ENCODE peak calls at places on chromosomes 13 and 19, in eight cellular contexts. One of them, this sample, is unnamed.

GRCh38 chr13:26710166-26710565 is 50.4 kb downstream of the GPR12 start:
- DNase-seq in sigmoid colon: no peak
- DNase-seq in esophagus muscularis mucosa: peak; percentile 60
- DNase-seq in upper lobe of left lung: no peak
- DNase-seq in HepG2: no peak
- DNase-seq in H1: no peak
- DNase-seq in stomach: no peak
- DNase-seq in K562: no peak
- DNase-seq in this sample: no peak

GRCh38 chr13:25276748-25277147 is 10.5 kb downstream of the MTMR6 start:
- DNase-seq in upper lobe of left lung: no peak
- DNase-seq in esophagus muscularis mucosa: no peak
- DNase-seq in K562: no peak
- DNase-seq in stomach: no peak
- DNase-seq in sigmoid colon: no peak
- DNase-seq in H1: no peak
- DNase-seq in HepG2: no peak
- DNase-seq in this sample: no peak

GRCh38 chr19:50679177-50680125 is 30.2 kb downstream of the C19orf81 start:
- DNase-seq in stomach: peak; percentile 79
- DNase-seq in esophagus muscularis mucosa: peak; percentile 94
- DNase-seq in upper lobe of left lung: peak; percentile 73
- DNase-seq in K562: peak; percentile 92
- DNase-seq in HepG2: peak; percentile 48
- DNase-seq in H1: peak; percentile 96
- DNase-seq in sigmoid colon: peak; percentile 87
- DNase-seq in this sample: peak; percentile 86

GRCh38 chr19:782195-783043 is 14.8 kb upstream of the PTBP1 start:
- DNase-seq in sigmoid colon: no peak
- DNase-seq in stomach: peak; percentile 53
- DNase-seq in upper lobe of left lung: no peak
- DNase-seq in esophagus muscularis mucosa: no peak
- DNase-seq in K562: no peak
- DNase-seq in H1: peak; percentile 80
- DNase-seq in HepG2: peak; percentile 89
- DNase-seq in this sample: no peak

GRCh38 chr19:44876930-44877530 is 14.0 kb upstream of the TOMM40 start:
- DNase-seq in upper lobe of left lung: no peak
- DNase-seq in esophagus muscularis mucosa: no peak
- DNase-seq in sigmoid colon: no peak
- DNase-seq in H1: no peak
- DNase-seq in stomach: no peak
- DNase-seq in K562: no peak
- DNase-seq in HepG2: no peak
- DNase-seq in this sample: no peak

GRCh38 chr13:96091164-96091931 is 1.4 kb downstream of the HS6ST3 start:
- DNase-seq in stomach: peak; percentile 33
- DNase-seq in HepG2: no peak
- DNase-seq in sigmoid colon: no peak
- DNase-seq in H1: peak; percentile 72
- DNase-seq in upper lobe of left lung: no peak
- DNase-seq in esophagus muscularis mucosa: no peak
- DNase-seq in K562: no peak
- DNase-seq in this sample: peak; percentile 65

GRCh38 chr19:2977686-2978466 is 512 bp downstream of the TLE6 start:
- DNase-seq in K562: peak; percentile 88
- DNase-seq in esophagus muscularis mucosa: no peak
- DNase-seq in sigmoid colon: peak; percentile 68
- DNase-seq in H1: no peak
- DNase-seq in upper lobe of left lung: no peak
- DNase-seq in stomach: no peak
- DNase-seq in HepG2: no peak
- DNase-seq in this sample: no peak

GRCh38 chr13:32330438-32330837 is 15.1 kb downstream of the BRCA2 start:
- DNase-seq in esophagus muscularis mucosa: no peak
- DNase-seq in upper lobe of left lung: no peak
- DNase-seq in sigmoid colon: no peak
- DNase-seq in stomach: no peak
- DNase-seq in H1: no peak
- DNase-seq in HepG2: no peak
- DNase-seq in K562: no peak
- DNase-seq in this sample: no peak

GRCh38 chr13:37418490-37418889 is 180.1 kb downstream of the POSTN start:
- DNase-seq in H1: no peak
- DNase-seq in upper lobe of left lung: no peak
- DNase-seq in esophagus muscularis mucosa: no peak
- DNase-seq in sigmoid colon: no peak
- DNase-seq in stomach: no peak
- DNase-seq in HepG2: no peak
- DNase-seq in K562: no peak
- DNase-seq in this sample: no peak

GRCh38 chr19:31258211-31259052 is 90.8 kb downstream of the TSHZ3 start:
- DNase-seq in sigmoid colon: no peak
- DNase-seq in upper lobe of left lung: no peak
- DNase-seq in H1: peak; percentile 41
- DNase-seq in stomach: peak; percentile 20
- DNase-seq in K562: no peak
- DNase-seq in HepG2: no peak
- DNase-seq in esophagus muscularis mucosa: peak; percentile 77
- DNase-seq in this sample: no peak

GRCh38 chr19:1811472-1811894 is 593 bp downstream of the ATP8B3 start:
- DNase-seq in upper lobe of left lung: peak; percentile 59
- DNase-seq in stomach: peak; percentile 83
- DNase-seq in H1: no peak
- DNase-seq in HepG2: peak; percentile 59
- DNase-seq in K562: peak; percentile 81
- DNase-seq in esophagus muscularis mucosa: no peak
- DNase-seq in sigmoid colon: peak; percentile 86
- DNase-seq in this sample: peak; percentile 89

GRCh38 chr13:111916201-111916600 is 150.7 kb upstream of the SOX1 start:
- DNase-seq in HepG2: no peak
- DNase-seq in sigmoid colon: peak; percentile 33
- DNase-seq in H1: no peak
- DNase-seq in upper lobe of left lung: no peak
- DNase-seq in esophagus muscularis mucosa: no peak
- DNase-seq in stomach: no peak
- DNase-seq in K562: no peak
- DNase-seq in this sample: peak; percentile 37

GRCh38 chr19:41774515-41774980 is 19.2 kb downstream of the CEACAM6 start:
- DNase-seq in HepG2: no peak
- DNase-seq in stomach: peak; percentile 59
- DNase-seq in esophagus muscularis mucosa: no peak
- DNase-seq in upper lobe of left lung: peak; percentile 82
- DNase-seq in H1: no peak
- DNase-seq in sigmoid colon: no peak
- DNase-seq in K562: no peak
- DNase-seq in this sample: no peak

GRCh38 chr19:2613507-2614295 is 88.8 kb downstream of the GNG7 start:
- DNase-seq in upper lobe of left lung: peak; percentile 72
- DNase-seq in K562: peak; percentile 52
- DNase-seq in esophagus muscularis mucosa: no peak
- DNase-seq in HepG2: no peak
- DNase-seq in H1: peak; percentile 83
- DNase-seq in sigmoid colon: peak; percentile 73
- DNase-seq in stomach: peak; percentile 60
- DNase-seq in this sample: no peak

GRCh38 chr19:18922228-18922985 is 2.9 kb downstream of the DDX49 start:
- DNase-seq in K562: no peak
- DNase-seq in upper lobe of left lung: no peak
- DNase-seq in stomach: no peak
- DNase-seq in HepG2: no peak
- DNase-seq in H1: no peak
- DNase-seq in sigmoid colon: no peak
- DNase-seq in esophagus muscularis mucosa: no peak
- DNase-seq in this sample: peak; percentile 60

GRCh38 chr13:33582121-33582520 is 235.8 kb upstream of the RFC3 start:
- DNase-seq in esophagus muscularis mucosa: no peak
- DNase-seq in sigmoid colon: no peak
- DNase-seq in upper lobe of left lung: no peak
- DNase-seq in stomach: no peak
- DNase-seq in H1: no peak
- DNase-seq in HepG2: no peak
- DNase-seq in K562: no peak
- DNase-seq in this sample: no peak

GRCh38 chr13:36666482-36667264 is 7.1 kb upstream of the SERTM1 start:
- DNase-seq in stomach: no peak
- DNase-seq in sigmoid colon: no peak
- DNase-seq in HepG2: no peak
- DNase-seq in upper lobe of left lung: no peak
- DNase-seq in esophagus muscularis mucosa: no peak
- DNase-seq in K562: no peak
- DNase-seq in H1: no peak
- DNase-seq in this sample: no peak

GRCh38 chr13:100887729-100888151 is 213.1 kb upstream of the TMTC4 start:
- DNase-seq in sigmoid colon: no peak
- DNase-seq in upper lobe of left lung: no peak
- DNase-seq in HepG2: no peak
- DNase-seq in K562: no peak
- DNase-seq in H1: no peak
- DNase-seq in stomach: no peak
- DNase-seq in esophagus muscularis mucosa: no peak
- DNase-seq in this sample: no peak

GRCh38 chr13:46303743-46304385 is 83.2 kb downstream of the RUBCNL start:
- DNase-seq in esophagus muscularis mucosa: no peak
- DNase-seq in H1: no peak
- DNase-seq in HepG2: no peak
- DNase-seq in sigmoid colon: no peak
- DNase-seq in stomach: no peak
- DNase-seq in K562: no peak
- DNase-seq in upper lobe of left lung: no peak
- DNase-seq in this sample: no peak

GRCh38 chr19:14449321-14449720 is 16.2 kb downstream of the PKN1 start:
- DNase-seq in esophagus muscularis mucosa: no peak
- DNase-seq in upper lobe of left lung: no peak
- DNase-seq in stomach: no peak
- DNase-seq in H1: no peak
- DNase-seq in HepG2: no peak
- DNase-seq in sigmoid colon: no peak
- DNase-seq in K562: no peak
- DNase-seq in this sample: no peak

GRCh38 chr19:51396175-51396574 is 5.8 kb upstream of the C19orf84 start:
- DNase-seq in HepG2: no peak
- DNase-seq in stomach: no peak
- DNase-seq in sigmoid colon: no peak
- DNase-seq in esophagus muscularis mucosa: no peak
- DNase-seq in upper lobe of left lung: no peak
- DNase-seq in H1: no peak
- DNase-seq in K562: no peak
- DNase-seq in this sample: no peak

GRCh38 chr13:73136776-73137175 is 78.0 kb downstream of the KLF5 start:
- DNase-seq in HepG2: no peak
- DNase-seq in upper lobe of left lung: no peak
- DNase-seq in H1: no peak
- DNase-seq in sigmoid colon: no peak
- DNase-seq in esophagus muscularis mucosa: no peak
- DNase-seq in K562: no peak
- DNase-seq in stomach: no peak
- DNase-seq in this sample: no peak

GRCh38 chr13:28753208-28753892 is 34.6 kb upstream of the SLC46A3 start:
- DNase-seq in stomach: peak; percentile 31
- DNase-seq in HepG2: peak; percentile 75
- DNase-seq in esophagus muscularis mucosa: peak; percentile 78
- DNase-seq in sigmoid colon: peak; percentile 76
- DNase-seq in K562: no peak
- DNase-seq in upper lobe of left lung: peak; percentile 83
- DNase-seq in H1: peak; percentile 50
- DNase-seq in this sample: no peak
- TF ChIP-seq EP300 in stomach: no peak
- TF ChIP-seq EP300 in HepG2: no peak
- TF ChIP-seq EP300 in esophagus muscularis mucosa: no peak
- TF ChIP-seq EP300 in sigmoid colon: no peak
- TF ChIP-seq EP300 in K562: no peak
- TF ChIP-seq EP300 in upper lobe of left lung: no peak
- TF ChIP-seq EP300 in H1: no peak
- TF ChIP-seq EP300 in this sample: no peak

GRCh38 chr19:48635263-48635965 is 1.8 kb downstream of the DBP start:
- DNase-seq in H1: peak; percentile 84
- DNase-seq in K562: peak; percentile 80
- DNase-seq in sigmoid colon: peak; percentile 88
- DNase-seq in esophagus muscularis mucosa: no peak
- DNase-seq in HepG2: no peak
- DNase-seq in upper lobe of left lung: peak; percentile 83
- DNase-seq in stomach: peak; percentile 75
- DNase-seq in this sample: peak; percentile 78
- TF ChIP-seq POLR2AphosphoS5 in H1: no peak
- TF ChIP-seq POLR2AphosphoS5 in K562: peak; percentile 26
- TF ChIP-seq POLR2AphosphoS5 in sigmoid colon: peak; percentile 87
- TF ChIP-seq POLR2AphosphoS5 in esophagus muscularis mucosa: peak; percentile 90
- TF ChIP-seq POLR2AphosphoS5 in HepG2: peak; percentile 91
- TF ChIP-seq POLR2AphosphoS5 in upper lobe of left lung: no peak
- TF ChIP-seq POLR2AphosphoS5 in stomach: peak; percentile 70
- TF ChIP-seq POLR2AphosphoS5 in this sample: no peak

DNA sequence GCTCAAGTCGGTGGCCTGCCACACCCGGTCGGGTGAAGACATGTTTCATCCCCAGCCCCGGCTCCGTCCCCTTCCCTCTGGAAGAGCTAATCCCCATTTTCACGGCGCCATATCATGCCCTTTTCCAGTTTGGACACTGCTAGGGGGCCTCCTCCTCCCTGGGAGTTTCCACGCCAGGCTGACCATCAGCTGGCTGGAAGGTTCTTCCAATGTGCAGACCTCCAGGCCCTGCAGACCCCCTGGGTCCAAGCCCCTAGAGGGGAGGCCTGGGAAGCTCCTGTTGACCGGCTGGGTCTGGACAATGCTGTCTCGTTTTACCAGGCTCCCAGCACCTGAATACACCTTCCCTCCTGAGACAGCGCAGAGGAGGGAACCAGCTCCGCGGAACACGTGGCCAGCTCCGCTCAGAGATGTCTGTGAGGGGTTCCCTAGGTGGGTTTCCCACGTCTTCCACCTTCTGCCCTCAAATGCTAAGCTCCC is 44.7 kb upstream of the RANBP3 start:
- DNase-seq in stomach: no peak
- DNase-seq in K562: no peak
- DNase-seq in H1: no peak
- DNase-seq in upper lobe of left lung: no peak
- DNase-seq in HepG2: no peak
- DNase-seq in sigmoid colon: peak; percentile 58
- DNase-seq in esophagus muscularis mucosa: no peak
- DNase-seq in this sample: no peak
- TF ChIP-seq EP300 in stomach: no peak
- TF ChIP-seq EP300 in K562: no peak
- TF ChIP-seq EP300 in H1: no peak
- TF ChIP-seq EP300 in upper lobe of left lung: no peak
- TF ChIP-seq EP300 in HepG2: no peak
- TF ChIP-seq EP300 in sigmoid colon: no peak
- TF ChIP-seq EP300 in esophagus muscularis mucosa: no peak
- TF ChIP-seq EP300 in this sample: no peak

DNA sequence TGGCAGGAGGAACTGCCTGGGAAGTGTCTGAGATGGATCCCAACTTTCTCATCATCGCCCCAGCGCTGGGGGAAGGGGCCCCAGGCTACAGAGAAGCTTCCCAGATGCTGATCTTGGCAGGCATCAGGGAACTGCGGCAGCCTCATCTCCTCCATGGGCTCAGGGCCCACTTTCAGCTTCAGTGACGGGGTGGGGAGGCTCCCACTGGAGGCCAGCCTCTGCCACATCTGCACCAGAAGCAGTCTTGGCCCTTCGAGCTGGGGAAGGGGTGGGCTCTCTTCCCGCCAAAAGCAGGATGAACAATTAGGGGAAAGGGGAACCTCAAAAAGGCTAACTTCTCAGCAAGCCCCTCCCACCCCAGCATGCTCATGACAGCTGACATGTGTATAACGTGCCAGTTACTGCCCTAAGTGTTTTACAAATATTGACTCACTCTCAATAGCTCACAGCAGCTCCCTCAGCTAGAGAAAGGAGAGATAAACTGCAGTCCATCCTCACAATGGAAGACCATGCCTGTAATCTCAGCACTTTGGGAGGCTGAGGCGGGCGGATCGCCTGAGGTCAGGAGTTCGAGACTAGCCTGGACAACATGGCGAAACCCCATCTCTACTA is 7.1 kb upstream of the S1PR2 start:
- DNase-seq in K562: no peak
- DNase-seq in upper lobe of left lung: peak; percentile 66
- DNase-seq in stomach: peak; percentile 31
- DNase-seq in HepG2: peak; percentile 83
- DNase-seq in sigmoid colon: peak; percentile 92
- DNase-seq in esophagus muscularis mucosa: peak; percentile 95
- DNase-seq in H1: no peak
- DNase-seq in this sample: peak; percentile 80
- TF ChIP-seq POLR2AphosphoS5 in K562: no peak
- TF ChIP-seq POLR2AphosphoS5 in upper lobe of left lung: peak; percentile 72
- TF ChIP-seq POLR2AphosphoS5 in stomach: no peak
- TF ChIP-seq POLR2AphosphoS5 in HepG2: no peak
- TF ChIP-seq POLR2AphosphoS5 in sigmoid colon: peak; percentile 71
- TF ChIP-seq POLR2AphosphoS5 in esophagus muscularis mucosa: peak; percentile 55
- TF ChIP-seq POLR2AphosphoS5 in H1: no peak
- TF ChIP-seq POLR2AphosphoS5 in this sample: no peak